ENCODE peak calls at places on chromosomes 5 and 9, in ten cellular contexts. Y is ovary, H is AG04450, D is GM12865, G is endodermal cell, V is epithelial cell of proximal tubule, N is fibroblast of pulmonary artery, C is psoas muscle, S is PC-9, A is cardiac fibroblast. P is an unnamed sample.

GRCh38 chr5:177098103-177098771 is 11.5 kb downstream of the FGFR4 start:
- DNase-seq in Y (peak; percentile 77), H (no peak), D (no peak), G (peak; percentile 49), V (no peak), N (no peak), C (peak; percentile 71), S (no peak), A (no peak), P (no peak)

GRCh38 chr5:75009559-75010230 is 42.7 kb downstream of the GCNT4 start:
- DNase-seq in Y (no peak), H (no peak), D (no peak), G (no peak), V (no peak), N (no peak), C (no peak), S (no peak), A (no peak), P (no peak)

GRCh38 chr5:44638286-44638869 is 170.4 kb upstream of the MRPS30 start:
- DNase-seq in Y (no peak), H (no peak), D (no peak), G (peak; percentile 83), V (no peak), N (no peak), C (no peak), S (no peak), A (no peak), P (no peak)

GRCh38 chr5:37840036-37840909 is at the start of gene GDNF:
- DNase-seq in Y (peak; percentile 60), H (peak; percentile 67), D (peak; percentile 28), G (peak; percentile 86), V (no peak), N (peak; percentile 40), C (peak; percentile 85), S (no peak), A (peak; percentile 86), P (no peak)

GRCh38 chr5:151357097-151357496 is 9.7 kb upstream of the SLC36A2 start:
- DNase-seq in Y (no peak), H (no peak), D (no peak), G (no peak), V (no peak), N (no peak), C (no peak), S (no peak), A (no peak), P (no peak)

GRCh38 chr5:39783756-39784421 is 359.1 kb upstream of the DAB2 start:
- DNase-seq in Y (no peak), H (no peak), D (peak; percentile 1), G (no peak), V (no peak), N (peak; percentile 6), C (no peak), S (no peak), A (peak; percentile 49), P (no peak)

GRCh38 chr9:2220036-2220435 is 204.9 kb downstream of the SMARCA2 start:
- DNase-seq in Y (no peak), H (no peak), D (no peak), G (no peak), V (no peak), N (no peak), C (no peak), S (no peak), A (peak; percentile 10), P (no peak)

GRCh38 chr9:115404311-115404710 is 286.4 kb upstream of the TNC start:
- DNase-seq in Y (no peak), H (no peak), D (no peak), G (no peak), V (no peak), N (no peak), C (no peak), S (no peak), A (no peak), P (no peak)

GRCh38 chr9:113343732-113344231 is 3.7 kb upstream of the WDR31 start:
- DNase-seq in Y (no peak), H (no peak), D (no peak), G (peak; percentile 22), V (no peak), N (peak; percentile 65), C (peak; percentile 73), S (no peak), A (peak; percentile 25), P (peak; percentile 92)

GRCh38 chr5:110441035-110441434 is 285.4 kb downstream of the TMEM232 start:
- DNase-seq in Y (no peak), H (no peak), D (peak; percentile 62), G (peak; percentile 74), V (peak; percentile 16), N (peak; percentile 44), C (no peak), S (no peak), A (peak; percentile 63), P (peak; percentile 28)

GRCh38 chr9:91465420-91465819 is 41.8 kb upstream of the NFIL3 start:
- DNase-seq in Y (no peak), H (no peak), D (no peak), G (no peak), V (no peak), N (peak; percentile 22), C (no peak), S (peak; percentile 51), A (peak; percentile 77), P (no peak)

GRCh38 chr9:79357620-79358019 is 214.1 kb upstream of the TLE4 start:
- DNase-seq in Y (no peak), H (no peak), D (no peak), G (no peak), V (no peak), N (no peak), C (no peak), S (no peak), A (no peak), P (no peak)

GRCh38 chr9:5518937-5519319 is 8.6 kb downstream of the PDCD1LG2 start:
- DNase-seq in Y (no peak), H (no peak), D (no peak), G (no peak), V (no peak), N (no peak), C (no peak), S (no peak), A (no peak), P (no peak)

GRCh38 chr9:16325966-16326365 is 544.5 kb downstream of the BNC2 start:
- DNase-seq in Y (no peak), H (no peak), D (no peak), G (no peak), V (no peak), N (no peak), C (no peak), S (no peak), A (no peak), P (no peak)

GRCh38 chr5:36153299-36153677 is 1.4 kb downstream of the SKP2 start:
- DNase-seq in Y (no peak), H (no peak), D (no peak), G (no peak), V (no peak), N (no peak), C (no peak), S (no peak), A (no peak), P (no peak)

GRCh38 chr5:33556330-33557328 is 115.9 kb downstream of the TARS1 start:
- DNase-seq in Y (peak; percentile 43), H (no peak), D (no peak), G (no peak), V (no peak), N (peak; percentile 23), C (no peak), S (no peak), A (no peak), P (no peak)

GRCh38 chr5:139655727-139656271 is 7.7 kb downstream of the CXXC5 start:
- DNase-seq in Y (no peak), H (no peak), D (no peak), G (no peak), V (no peak), N (no peak), C (peak; percentile 86), S (no peak), A (peak; percentile 21), P (no peak)

GRCh38 chr9:78011037-78011436 is 20.6 kb downstream of the GNAQ start:
- DNase-seq in Y (no peak), H (no peak), D (no peak), G (no peak), V (no peak), N (no peak), C (no peak), S (no peak), A (peak; percentile 33), P (no peak)

GRCh38 chr9:125460883-125461475 is 199.4 kb downstream of the GAPVD1 start:
- DNase-seq in Y (peak; percentile 63), H (peak; percentile 45), D (no peak), G (no peak), V (no peak), N (peak; percentile 59), C (no peak), S (peak; percentile 43), A (peak; percentile 34), P (no peak)

GRCh38 chr5:32136342-32136741 is 37.8 kb downstream of the GOLPH3 start:
- DNase-seq in Y (no peak), H (no peak), D (no peak), G (no peak), V (no peak), N (no peak), C (no peak), S (peak; percentile 21), A (no peak), P (no peak)

GRCh38 chr9:127974002-127974768 is 6.6 kb downstream of the EEIG1 start:
- DNase-seq in Y (peak; percentile 29), H (no peak), D (no peak), G (peak; percentile 46), V (no peak), N (no peak), C (peak; percentile 29), S (no peak), A (no peak), P (no peak)
- H3K4me3 ChIP-seq in Y (no peak overlapping the region), H (no peak overlapping the region), D (no peak overlapping the region), G (no peak overlapping the region), V (no peak overlapping the region), N (no peak overlapping the region), C (no peak overlapping the region), S (no peak overlapping the region), A (no peak overlapping the region), P (no peak overlapping the region)

GRCh38 chr9:6896562-6896961 is 138.8 kb downstream of the KDM4C start:
- DNase-seq in Y (no peak), H (no peak), D (no peak), G (no peak), V (no peak), N (peak; percentile 13), C (no peak), S (no peak), A (peak; percentile 52), P (no peak)
- TF ChIP-seq CTCF in Y (no peak), H (no peak), D (no peak), G (no peak), V (no peak), N (no peak), C (no peak), S (no peak), A (no peak), P (no peak)

GRCh38 chr5:140882591-140882899 is 621 bp downstream of the PCDHA13 start:
- DNase-seq in Y (no peak), H (no peak), D (no peak), G (peak; percentile 80), V (no peak), N (no peak), C (no peak), S (no peak), A (peak; percentile 13), P (no peak)
- H3K4me3 ChIP-seq in Y (no peak overlapping the region), H (no peak overlapping the region), D (no peak overlapping the region), G (peak overlapping the region; percentile 40), V (peak overlapping the region; percentile 33), N (no peak overlapping the region), C (no peak overlapping the region), S (no peak overlapping the region), A (no peak overlapping the region), P (no peak overlapping the region)

GRCh38 chr5:171418982-171419662 is at the start of gene FGF18:
- DNase-seq in Y (peak; percentile 51), H (no peak), D (peak; percentile 58), G (peak; percentile 92), V (no peak), N (peak; percentile 58), C (peak; percentile 69), S (peak; percentile 62), A (peak; percentile 51), P (peak; percentile 73)
- TF ChIP-seq CTCF in Y (no peak), H (no peak), D (no peak), G (no peak), V (no peak), N (no peak), C (no peak), S (peak; percentile 30), A (no peak), P (no peak)